ENCODE peak calls at places on chromosomes 1 and 21, in seven cellular contexts. Z, J, N, R, C, I and K are unnamed samples. For H3K4me1, the result is how much of the 10 kb centered on the place peaks cover.

GRCh38 chr1:234842726-234843641 is 233.0 kb upstream of the IRF2BP2 start:
- DNase-seq in Z (peak), J (no peak), N (no peak), R (no peak), C (no peak), I (no peak), K (peak)

GRCh38 chr1:220473440-220473839 is 54.5 kb upstream of the MARK1 start:
- DNase-seq in Z (no peak), J (no peak), N (no peak), R (no peak), C (no peak), I (no peak), K (no peak)

GRCh38 chr1:84619383-84620093 is 45.3 kb upstream of the CTBS start:
- DNase-seq in Z (no peak), J (peak), N (no peak), R (no peak), C (no peak), I (peak), K (no peak)

GRCh38 chr1:219419135-219419534 is 193.8 kb downstream of the ZC3H11B start:
- DNase-seq in Z (no peak), J (no peak), N (no peak), R (no peak), C (no peak), I (no peak), K (no peak)

GRCh38 chr21:45887788-45888187 is 93.8 kb upstream of the COL6A1 start:
- DNase-seq in Z (no peak), J (no peak), N (no peak), R (no peak), C (no peak), I (no peak), K (no peak)

GRCh38 chr1:31523769-31524168 is 52.5 kb upstream of the TINAGL1 start:
- DNase-seq in Z (peak), J (no peak), N (no peak), R (peak), C (no peak), I (peak), K (no peak)

GRCh38 chr21:17441370-17441769 is 71.5 kb upstream of the CXADR start:
- DNase-seq in Z (no peak), J (peak), N (no peak), R (peak), C (no peak), I (peak), K (no peak)

GRCh38 chr1:85578321-85579295 is 2.0 kb upstream of the CCN1 start:
- DNase-seq in Z (no peak), J (peak), N (no peak), R (no peak), C (no peak), I (peak), K (no peak)

GRCh38 chr1:66535853-66536252 is 1.9 kb downstream of the SGIP1 start:
- DNase-seq in Z (no peak), J (no peak), N (no peak), R (no peak), C (no peak), I (no peak), K (no peak)

GRCh38 chr1:153646672-153647374 is 11.7 kb upstream of the SNAPIN start:
- DNase-seq in Z (peak), J (no peak), N (no peak), R (no peak), C (no peak), I (no peak), K (no peak)

GRCh38 chr1:153649867-153650235 is 8.7 kb upstream of the SNAPIN start:
- DNase-seq in Z (no peak), J (no peak), N (no peak), R (no peak), C (no peak), I (no peak), K (no peak)

GRCh38 chr1:153647375-153647714 is 11.2 kb upstream of the SNAPIN start:
- DNase-seq in Z (peak), J (no peak), N (no peak), R (no peak), C (no peak), I (no peak), K (no peak)

GRCh38 chr1:153649137-153649866 is 9.2 kb upstream of the SNAPIN start:
- DNase-seq in Z (no peak), J (no peak), N (no peak), R (no peak), C (no peak), I (no peak), K (peak)

DNA sequence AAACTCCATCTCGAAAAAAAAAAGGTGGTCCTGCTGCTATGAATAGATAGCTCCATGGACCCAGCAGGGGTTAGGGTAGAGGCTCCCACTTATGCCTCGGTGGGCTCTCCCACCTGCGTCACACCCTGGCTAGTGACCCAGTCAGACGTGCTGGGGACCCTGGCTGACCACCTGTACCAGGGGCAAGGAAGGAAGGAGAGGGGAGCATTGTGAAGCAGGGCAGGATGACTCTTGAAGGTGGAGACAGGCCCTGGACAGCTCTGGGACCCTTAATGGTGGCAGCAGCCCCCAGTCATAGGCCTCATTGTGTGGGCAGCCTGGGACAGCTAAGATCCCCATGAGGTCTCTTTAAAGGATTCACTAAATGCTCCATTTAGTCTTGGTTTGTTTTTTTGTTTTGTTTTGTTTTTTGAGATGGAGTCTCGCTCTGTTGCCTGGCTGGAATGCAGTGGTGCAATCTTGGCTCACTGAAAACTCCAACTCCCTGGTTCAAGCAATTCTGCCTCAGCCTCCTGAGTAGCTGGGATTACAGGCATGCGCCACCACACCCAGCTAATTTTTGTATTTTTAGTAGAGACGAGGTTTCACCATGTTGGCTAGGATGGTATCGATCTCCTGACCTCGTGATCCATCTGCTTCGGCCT is 10.4 kb upstream of the SNAPIN start:
- DNase-seq in Z (peak), J (no peak), N (no peak), R (no peak), C (no peak), I (no peak), K (no peak)
- H3K27ac ChIP-seq in Z (no peak), J (no peak), N (no peak), R (no peak), C (no peak), I (no peak), K (no peak)

GRCh38 chr1:211326528-211327340 is at the start of gene TRAF5:
- DNase-seq in Z (peak), J (peak), N (peak), R (peak), C (no peak), I (no peak), K (peak)
- H3K4me1 ChIP-seq in Z (under half), J (under half), N (under half), R (under half), C (under half), I (under half), K (half or more)

GRCh38 chr1:21322681-21323016 is 32.4 kb upstream of the ECE1 start:
- DNase-seq in Z (no peak), J (no peak), N (no peak), R (no peak), C (no peak), I (no peak), K (no peak)

GRCh38 chr1:21323091-21323490 is 32.8 kb upstream of the ECE1 start:
- DNase-seq in Z (no peak), J (no peak), N (no peak), R (no peak), C (no peak), I (no peak), K (no peak)

GRCh38 chr1:21325731-21326387 is 35.6 kb upstream of the ECE1 start:
- DNase-seq in Z (no peak), J (no peak), N (no peak), R (no peak), C (no peak), I (no peak), K (no peak)

GRCh38 chr1:21325231-21325718 is 35.0 kb upstream of the ECE1 start:
- DNase-seq in Z (peak), J (no peak), N (no peak), R (peak), C (no peak), I (no peak), K (no peak)

DNA sequence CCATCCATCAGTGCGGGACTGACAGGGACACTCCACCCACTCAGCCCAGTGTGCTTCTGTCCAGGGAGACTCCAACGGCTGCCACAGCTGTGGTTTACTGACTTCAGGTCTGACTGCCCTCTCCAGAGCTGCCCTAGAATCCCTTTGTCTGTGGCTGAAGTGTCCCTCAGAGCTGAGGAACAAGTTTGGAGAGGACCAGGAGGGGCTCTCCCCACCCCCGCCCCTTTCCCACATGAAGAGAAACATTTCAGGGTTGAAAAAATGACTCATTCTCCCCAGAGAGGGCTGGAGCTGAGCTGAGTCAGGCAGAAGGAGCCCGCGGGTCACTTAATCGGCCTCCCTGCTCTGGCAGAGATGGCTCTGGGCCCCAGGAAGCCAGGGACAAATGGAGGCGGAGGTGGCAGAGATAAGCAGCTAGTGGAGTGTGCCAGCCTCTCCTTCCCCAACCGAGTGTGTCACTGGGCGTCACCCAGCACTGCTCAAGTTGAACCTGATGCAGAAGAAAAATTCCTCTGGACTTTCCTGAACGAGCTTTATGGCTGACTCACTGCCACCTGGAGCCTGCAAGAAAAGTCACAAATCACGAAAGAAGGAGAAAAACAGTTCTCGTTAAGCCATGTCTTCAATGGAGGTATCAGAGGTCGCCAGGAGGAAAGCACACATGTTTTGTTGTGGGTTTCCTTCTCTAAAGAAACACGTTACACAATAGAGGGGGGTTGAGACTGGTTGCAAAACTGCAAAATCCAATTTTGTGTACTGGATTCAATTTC is 34.3 kb upstream of the ECE1 start:
- DNase-seq in Z (peak), J (peak), N (no peak), R (peak), C (no peak), I (no peak), K (peak)
- H3K4me3 ChIP-seq in Z (no peak), J (no peak), N (no peak), R (peak), C (peak), I (peak), K (peak)

DNA sequence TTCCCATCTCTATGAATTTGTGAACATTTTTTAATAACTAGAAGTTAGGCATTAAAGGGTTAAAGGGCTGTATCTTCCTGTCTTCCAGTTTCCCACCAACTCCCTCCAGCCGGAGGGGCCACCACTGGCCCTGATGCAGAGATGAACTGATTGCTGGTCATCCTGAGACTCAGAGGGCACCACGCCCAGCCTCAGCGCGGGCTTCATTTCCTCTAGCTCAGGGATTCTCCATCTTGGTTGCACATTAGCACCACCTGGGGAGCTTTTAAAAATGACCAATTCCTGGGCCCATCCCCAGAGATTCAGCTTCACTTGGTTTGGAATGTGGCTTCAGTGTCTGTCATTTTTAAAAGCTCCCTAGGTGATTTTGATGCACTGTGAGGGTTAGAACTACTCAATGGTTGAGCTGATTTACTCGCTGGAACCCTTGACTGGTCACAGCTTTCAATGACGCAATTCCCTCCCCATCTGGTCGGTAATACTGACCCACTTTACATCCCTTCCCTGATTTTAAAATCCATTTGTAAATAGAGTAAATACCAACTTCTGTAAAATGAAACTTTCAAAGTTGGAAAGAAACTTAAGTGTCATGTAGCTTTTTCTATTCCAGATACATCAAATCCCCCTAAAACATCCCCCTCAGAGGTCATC is 5.1 kb downstream of the NAV1 start:
- DNase-seq in Z (no peak), J (no peak), N (no peak), R (no peak), C (no peak), I (no peak), K (no peak)
- H3K27ac ChIP-seq in Z (no peak), J (no peak), N (no peak), R (no peak), C (no peak), I (no peak), K (no peak)

DNA sequence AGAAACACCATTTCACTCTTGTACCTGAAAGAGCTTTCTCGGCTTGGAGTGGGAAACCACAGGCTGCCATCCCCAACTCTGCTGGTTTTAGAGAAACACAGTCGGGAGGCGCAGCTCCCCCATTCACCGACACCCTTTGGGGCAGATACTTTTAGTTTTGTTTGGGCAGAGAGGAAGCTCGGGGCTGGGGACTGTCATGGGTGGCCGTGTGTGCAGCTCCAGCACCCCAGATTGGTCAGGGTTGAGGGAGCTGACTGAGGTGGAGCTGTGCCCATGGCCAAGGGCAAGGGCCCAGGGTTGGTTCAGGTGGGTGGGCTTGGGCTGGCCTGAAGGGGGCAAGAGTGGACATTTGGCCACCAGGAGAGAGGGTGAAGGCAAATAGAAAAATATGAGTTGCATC is 163.1 kb downstream of the DYRK1A start:
- DNase-seq in Z (no peak), J (no peak), N (no peak), R (no peak), C (no peak), I (no peak), K (no peak)
- H3K4me1 ChIP-seq in Z (under half), J (under half), N (under half), R (under half), C (under half), I (under half), K (under half)

GRCh38 chr1:46802081-46802480 is 3.2 kb downstream of the CYP4B1 start:
- DNase-seq in Z (no peak), J (no peak), N (no peak), R (no peak), C (no peak), I (no peak), K (no peak)

GRCh38 chr1:46804926-46805325 is 6.1 kb downstream of the CYP4B1 start:
- DNase-seq in Z (no peak), J (no peak), N (no peak), R (no peak), C (no peak), I (no peak), K (no peak)

GRCh38 chr1:46801323-46802055 is 2.6 kb downstream of the CYP4B1 start:
- DNase-seq in Z (no peak), J (no peak), N (no peak), R (no peak), C (no peak), I (no peak), K (no peak)

GRCh38 chr1:46804027-46804889 is 5.4 kb downstream of the CYP4B1 start:
- DNase-seq in Z (no peak), J (no peak), N (peak), R (no peak), C (no peak), I (no peak), K (no peak)

GRCh38 chr1:46802901-46803574 is 4.2 kb downstream of the CYP4B1 start:
- DNase-seq in Z (no peak), J (no peak), N (no peak), R (no peak), C (no peak), I (no peak), K (no peak)
- H3K4me3 ChIP-seq in Z (no peak), J (no peak), N (no peak), R (peak), C (no peak), I (no peak), K (no peak)